ENCODE peak calls at places on chromosomes 5 and 9, in six cellular contexts. I, R, F, G, J and D are unnamed samples.

GRCh38 chr5:114362977-114363721 is 1.3 kb downstream of the KCNN2 start:
- DNase-seq in I (no peak), R (no peak), F (no peak), G (no peak), J (peak; percentile 14), D (peak; percentile 2)

GRCh38 chr5:68214472-68215207 is 916 bp upstream of the PIK3R1 start:
- DNase-seq in I (no peak), R (peak; percentile 47), F (no peak), G (no peak), J (peak; percentile 3), D (peak; percentile 71)

GRCh38 chr5:123708074-123708806 is 196.3 kb downstream of the CSNK1G3 start:
- DNase-seq in I (peak; percentile 98), R (peak; percentile 75), F (no peak), G (no peak), J (peak; percentile 20), D (no peak)

GRCh38 chr5:30607301-30607700 is 586.2 kb upstream of the CDH6 start:
- DNase-seq in I (no peak), R (peak; percentile 2), F (no peak), G (no peak), J (no peak), D (no peak)

GRCh38 chr5:26329562-26330189 is 708.7 kb downstream of the CDH9 start:
- DNase-seq in I (peak; percentile 2), R (peak; percentile 4), F (no peak), G (no peak), J (peak; percentile 16), D (no peak)

GRCh38 chr5:150431048-150431447 is 18.3 kb upstream of the CD74 start:
- DNase-seq in I (no peak), R (no peak), F (no peak), G (no peak), J (no peak), D (no peak)

GRCh38 chr5:154478224-154478565 is at the start of gene HAND1:
- DNase-seq in I (peak; percentile 21), R (no peak), F (no peak), G (peak; percentile 98), J (peak; percentile 61), D (no peak)

GRCh38 chr9:109447329-109448076 is 50.6 kb downstream of the PTPN3 start:
- DNase-seq in I (no peak), R (no peak), F (no peak), G (no peak), J (no peak), D (peak; percentile 56)

GRCh38 chr9:27940535-27940934 is 367.3 kb upstream of the C9orf72 start:
- DNase-seq in I (no peak), R (no peak), F (no peak), G (no peak), J (no peak), D (no peak)

GRCh38 chr5:158394102-158394501 is 535.2 kb upstream of the CLINT1 start:
- DNase-seq in I (no peak), R (no peak), F (no peak), G (no peak), J (no peak), D (no peak)

GRCh38 chr9:77417570-77417969 is 230.6 kb downstream of the GNA14 start:
- DNase-seq in I (peak; percentile 70), R (peak; percentile 89), F (no peak), G (no peak), J (peak; percentile 31), D (no peak)

GRCh38 chr9:85599540-85600140 is 142.1 kb downstream of the AGTPBP1 start:
- DNase-seq in I (peak; percentile 8), R (peak; percentile 38), F (no peak), G (no peak), J (no peak), D (no peak)

GRCh38 chr9:136087741-136088480 is 7.2 kb downstream of the NACC2 start:
- DNase-seq in I (no peak), R (no peak), F (no peak), G (peak; percentile 69), J (no peak), D (peak; percentile 0)

GRCh38 chr5:144318460-144318859 is 147.8 kb downstream of the KCTD16 start:
- DNase-seq in I (no peak), R (no peak), F (no peak), G (no peak), J (no peak), D (no peak)

GRCh38 chr9:89195149-89195797 is 16.7 kb upstream of the SHC3 start:
- DNase-seq in I (no peak), R (no peak), F (no peak), G (no peak), J (no peak), D (no peak)

GRCh38 chr5:109688647-109688998 is 1.1 kb upstream of the MAN2A1 start:
- DNase-seq in I (peak; percentile 63), R (peak; percentile 50), F (no peak), G (no peak), J (no peak), D (peak; percentile 59)

GRCh38 chr9:34492051-34492450 is 30.7 kb downstream of the ENHO start:
- DNase-seq in I (no peak), R (no peak), F (no peak), G (no peak), J (peak; percentile 13), D (no peak)

GRCh38 chr9:121281614-121282291 is 13.8 kb downstream of the GSN start:
- DNase-seq in I (peak; percentile 82), R (peak; percentile 63), F (no peak), G (peak; percentile 94), J (peak; percentile 78), D (peak; percentile 37)

GRCh38 chr5:143629871-143630658 is 181.9 kb upstream of the HMHB1 start:
- DNase-seq in I (peak; percentile 72), R (peak; percentile 53), F (no peak), G (no peak), J (peak; percentile 58), D (no peak)

GRCh38 chr5:79562351-79563246 is 48.7 kb upstream of the HOMER1 start:
- DNase-seq in I (peak; percentile 81), R (peak; percentile 21), F (no peak), G (no peak), J (no peak), D (no peak)

GRCh38 chr5:76111510-76112174 is 28.5 kb downstream of the SV2C start:
- DNase-seq in I (no peak), R (no peak), F (no peak), G (no peak), J (no peak), D (no peak)

GRCh38 chr9:86494644-86495081 is 140.5 kb upstream of the TUT7 start:
- DNase-seq in I (peak; percentile 85), R (peak; percentile 71), F (no peak), G (no peak), J (peak; percentile 14), D (no peak)

GRCh38 chr5:122515709-122516431 is 203.8 kb downstream of the SNCAIP start:
- DNase-seq in I (peak; percentile 81), R (peak; percentile 92), F (peak; percentile 17), G (peak; percentile 67), J (peak; percentile 79), D (no peak)

GRCh38 chr9:132008184-132008781 is 71.4 kb downstream of the MED27 start:
- DNase-seq in I (peak; percentile 60), R (peak; percentile 33), F (no peak), G (no peak), J (peak; percentile 82), D (no peak)

GRCh38 chr5:131575660-131576227 is 59.3 kb downstream of the RAPGEF6 start:
- DNase-seq in I (no peak), R (no peak), F (no peak), G (no peak), J (no peak), D (no peak)

GRCh38 chr5:147310059-147310704 is 75.4 kb downstream of the STK32A start:
- DNase-seq in I (peak; percentile 65), R (no peak), F (no peak), G (peak; percentile 70), J (peak; percentile 93), D (no peak)

GRCh38 chr5:151063136-151063544 is 17.7 kb downstream of the TNIP1 start:
- DNase-seq in I (peak; percentile 87), R (peak; percentile 89), F (no peak), G (no peak), J (peak; percentile 76), D (no peak)

GRCh38 chr5:132214491-132214890 is 13.2 kb downstream of the P4HA2 start:
- DNase-seq in I (no peak), R (no peak), F (no peak), G (peak; percentile 60), J (no peak), D (no peak)

GRCh38 chr5:96226941-96227552 is 206.0 kb downstream of the PCSK1 start:
- DNase-seq in I (peak; percentile 97), R (peak; percentile 93), F (no peak), G (peak; percentile 70), J (peak; percentile 19), D (no peak)

GRCh38 chr5:10409504-10409903 is 32.2 kb upstream of the ROPN1L start:
- DNase-seq in I (no peak), R (no peak), F (no peak), G (no peak), J (no peak), D (no peak)

GRCh38 chr5:158514353-158514960 is 585.3 kb downstream of the EBF1 start:
- DNase-seq in I (peak; percentile 91), R (peak; percentile 70), F (no peak), G (no peak), J (no peak), D (peak; percentile 8)

GRCh38 chr9:26687421-26687820 is 205.2 kb downstream of the CAAP1 start:
- DNase-seq in I (no peak), R (no peak), F (no peak), G (no peak), J (no peak), D (no peak)

GRCh38 chr5:131357739-131358561 is 94.1 kb downstream of the CDC42SE2 start:
- DNase-seq in I (peak; percentile 27), R (no peak), F (no peak), G (no peak), J (no peak), D (peak; percentile 55)

DNA sequence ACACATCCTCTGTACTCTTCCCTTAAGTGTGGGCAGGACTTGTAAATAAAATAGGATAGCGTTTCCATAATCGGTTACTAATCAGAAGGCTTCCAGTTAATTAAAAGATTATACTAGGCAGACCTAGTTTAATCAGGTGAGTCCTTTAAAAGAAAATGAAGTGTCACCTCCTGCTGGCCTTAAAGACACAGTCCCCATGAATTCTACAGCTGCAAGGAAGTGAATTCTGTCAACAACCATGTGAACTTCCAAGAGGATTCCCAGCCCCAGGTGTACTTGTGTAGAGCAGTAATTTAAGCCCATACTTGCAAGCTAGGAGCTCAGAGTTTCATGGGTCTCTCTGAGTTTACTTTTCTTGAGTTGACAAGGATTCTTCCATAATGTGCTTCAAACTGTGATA is 918.3 kb downstream of the DTWD2 start:
- DNase-seq in I (no peak), R (no peak), F (no peak), G (no peak), J (no peak), D (no peak)
- TF ChIP-seq CTCF in I (no peak), R (no peak), F (no peak), G (no peak), J (no peak), D (no peak)

GRCh38 chr9:19233344-19233743 is 2.9 kb downstream of the DENND4C start:
- DNase-seq in I (no peak), R (no peak), F (no peak), G (no peak), J (no peak), D (no peak)
- TF ChIP-seq CTCF in I (no peak), R (no peak), F (no peak), G (no peak), J (no peak), D (no peak)

GRCh38 chr5:38497946-38498345 is 58.5 kb downstream of the LIFR start:
- DNase-seq in I (peak; percentile 45), R (peak; percentile 65), F (no peak), G (no peak), J (peak; percentile 25), D (no peak)
- TF ChIP-seq CTCF in I (peak; percentile 31), R (peak; percentile 57), F (no peak), G (no peak), J (peak; percentile 28), D (no peak)

GRCh38 chr5:102875672-102876071 is 120.6 kb downstream of the PAM start:
- DNase-seq in I (no peak), R (no peak), F (no peak), G (no peak), J (no peak), D (no peak)
- TF ChIP-seq CTCF in I (no peak), R (no peak), F (no peak), G (no peak), J (no peak), D (no peak)